ENCODE peak calls at places on chromosomes 11 and 22, in four cellular contexts. E is fibroblast of lung, P is left ventricle myocardium inferior, M is tibial nerve. W is an unnamed sample.

GRCh38 chr22:46894081-46894671 is 131.7 kb downstream of the TBC1D22A start:
- DNase-seq in M (no peak), P (no peak), E (peak), W (peak)

GRCh38 chr22:28950567-28951411 is 67.4 kb downstream of the ZNRF3 start:
- DNase-seq in P (no peak), M (no peak), E (no peak), W (no peak)

GRCh38 chr11:96045622-96046456 is 121.9 kb upstream of the MTMR2 start:
- DNase-seq in P (peak), M (peak), E (peak), W (peak)

GRCh38 chr22:41286639-41287091 is 678 bp upstream of the RANGAP1 start:
- DNase-seq in E (peak), M (peak), P (no peak), W (no peak)

GRCh38 chr11:65719887-65720236 is 736 bp downstream of the RNASEH2C start:
- DNase-seq in P (no peak), E (peak), M (no peak), W (peak)

GRCh38 chr22:17093081-17093480 is 8.3 kb downstream of the IL17RA start:
- DNase-seq in M (no peak), E (no peak), P (no peak), W (no peak)

GRCh38 chr11:126336065-126336464 is 19.4 kb upstream of the ST3GAL4 start:
- DNase-seq in P (no peak), M (no peak), E (no peak), W (no peak)

GRCh38 chr11:123431619-123432018 is 1.6 kb downstream of the GRAMD1B start:
- DNase-seq in E (no peak), P (no peak), M (no peak), W (no peak)

GRCh38 chr11:47394322-47395224 is 13.8 kb upstream of the SLC39A13 start:
- DNase-seq in P (peak), E (no peak), M (no peak), W (peak)

GRCh38 chr11:118650366-118650765 is 29.1 kb downstream of the TREH start:
- DNase-seq in M (no peak), E (no peak), P (no peak), W (no peak)

GRCh38 chr11:119319702-119320592 is 3.0 kb upstream of the MCAM start:
- DNase-seq in P (no peak), E (no peak), M (no peak), W (no peak)

GRCh38 chr11:9525116-9525515 is 48.4 kb upstream of the WEE1 start:
- DNase-seq in E (peak), P (no peak), M (no peak), W (no peak)

GRCh38 chr22:28730146-28730545 is 11.5 kb downstream of the CHEK2 start:
- DNase-seq in P (no peak), M (no peak), E (no peak), W (no peak)

GRCh38 chr11:39745401-39745800 is 1714.1 kb downstream of the LRRC4C start:
- DNase-seq in E (no peak), P (no peak), M (no peak), W (peak)

GRCh38 chr11:120375076-120375475 is 38.9 kb downstream of the ARHGEF12 start:
- DNase-seq in E (no peak), M (no peak), P (no peak), W (no peak)

GRCh38 chr22:42434283-42434682 is 2.1 kb upstream of the NFAM1 start:
- DNase-seq in M (no peak), P (no peak), E (no peak), W (no peak)

GRCh38 chr22:27241430-27242110 is 560.0 kb downstream of the MN1 start:
- DNase-seq in E (no peak), M (no peak), P (peak), W (peak)

GRCh38 chr22:46788426-46789168 is 26.1 kb downstream of the TBC1D22A start:
- DNase-seq in P (no peak), E (no peak), M (no peak), W (no peak)

GRCh38 chr22:29695129-29695926 is 24.5 kb upstream of the CABP7 start:
- DNase-seq in P (no peak), M (no peak), E (no peak), W (no peak)

GRCh38 chr22:49847751-49848689 is 5.6 kb upstream of the ZBED4 start:
- DNase-seq in E (no peak), P (peak), M (no peak), W (no peak)

GRCh38 chr22:45996241-45997076 is 19.5 kb upstream of the WNT7B start:
- DNase-seq in E (no peak), P (peak), M (no peak), W (peak)

GRCh38 chr11:35875063-35875462 is 68.8 kb upstream of the LDLRAD3 start:
- DNase-seq in P (no peak), M (no peak), E (no peak), W (no peak)

GRCh38 chr11:3613998-3614741 is 27.6 kb downstream of the ART5 start:
- DNase-seq in P (no peak), M (no peak), E (no peak), W (no peak)

GRCh38 chr11:96303067-96303466 is 39.9 kb downstream of the MAML2 start:
- DNase-seq in M (no peak), E (peak), P (no peak), W (peak)

GRCh38 chr22:43658823-43659222 is 153.3 kb downstream of the EFCAB6 start:
- DNase-seq in P (no peak), M (no peak), E (no peak), W (no peak)

GRCh38 chr11:96282846-96283245 is 60.1 kb downstream of the MAML2 start:
- DNase-seq in E (no peak), M (no peak), P (no peak), W (no peak)

GRCh38 chr11:3747704-3748103 is 49.6 kb downstream of the NUP98 start:
- DNase-seq in M (no peak), P (no peak), E (peak), W (peak)

GRCh38 chr11:94675788-94676187 is 92.4 kb upstream of the AMOTL1 start:
- DNase-seq in P (no peak), M (no peak), E (no peak), W (no peak)

GRCh38 chr22:19663286-19663815 is 51.0 kb upstream of the SEPTIN5 start:
- DNase-seq in E (peak), P (peak), M (peak), W (peak)

GRCh38 chr22:42688241-42688913 is 32.3 kb downstream of the A4GALT start:
- DNase-seq in E (peak), P (peak), M (peak), W (peak)

GRCh38 chr11:78190871-78191538 is 2.3 kb downstream of the USP35 start:
- DNase-seq in M (no peak), E (no peak), P (no peak), W (no peak)

GRCh38 chr11:34825670-34826383 is 90.4 kb downstream of the APIP start:
- DNase-seq in M (no peak), P (no peak), E (no peak), W (no peak)

GRCh38 chr11:63920870-63921417 is 4.0 kb upstream of the RCOR2 start:
- DNase-seq in E (no peak), P (no peak), M (no peak), W (no peak)

DNA sequence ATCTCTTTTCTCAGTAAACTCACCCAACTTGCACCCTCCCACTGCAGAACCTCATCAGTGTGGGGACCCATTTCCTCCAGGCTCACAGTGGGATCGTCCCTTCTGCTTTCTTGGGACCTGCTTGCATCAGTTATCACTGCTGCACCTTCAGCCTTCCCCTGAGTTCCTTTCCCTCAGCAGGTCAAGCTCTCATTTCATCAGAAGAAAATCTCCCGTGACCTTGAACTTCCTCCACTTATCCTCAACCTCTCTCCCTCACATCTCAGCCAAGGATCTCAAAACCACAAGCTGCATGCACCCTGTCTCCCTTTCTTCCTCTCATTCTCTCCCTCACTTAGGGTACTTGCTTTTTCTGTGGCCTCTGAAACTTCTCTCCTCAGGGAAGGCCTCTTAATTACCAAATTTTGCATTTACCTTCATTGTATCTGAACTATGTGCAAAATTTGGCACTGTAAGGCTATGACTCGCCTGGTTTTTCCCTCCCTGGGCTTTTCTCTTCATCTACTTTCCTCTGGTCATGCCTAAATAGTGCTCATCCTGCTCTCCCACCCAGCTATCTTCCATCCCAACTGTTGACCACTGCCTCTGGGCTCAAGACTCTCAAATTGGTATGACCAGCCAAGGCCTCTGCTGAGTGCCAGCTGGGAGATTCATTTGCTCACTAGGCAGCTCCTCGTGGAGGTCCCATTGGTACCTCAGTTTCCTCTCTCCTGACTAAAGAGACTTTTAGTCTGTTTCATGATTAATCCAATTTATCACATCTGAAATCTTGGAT is 2.7 kb upstream of the RCE1 start:
- DNase-seq in E (no peak), M (no peak), P (no peak), W (peak)
- H3K27ac ChIP-seq in E (no peak), M (no peak), P (no peak), W (no peak)

GRCh38 chr11:74057251-74058151 is 48.6 kb upstream of the UCP3 start:
- DNase-seq in E (peak), P (no peak), M (no peak), W (peak)
- H3K27ac ChIP-seq in E (no peak), P (no peak), M (no peak), W (peak)

GRCh38 chr11:2204361-2205213 is 33.0 kb upstream of the TH start:
- DNase-seq in E (no peak), M (no peak), P (peak), W (no peak)

GRCh38 chr11:2203440-2204259 is 32.0 kb upstream of the TH start:
- DNase-seq in P (peak), E (no peak), M (no peak), W (no peak)

GRCh38 chr11:2202071-2202899 is 30.7 kb upstream of the TH start:
- DNase-seq in E (no peak), M (no peak), P (peak), W (no peak)

GRCh38 chr11:2201542-2201941 is 29.9 kb upstream of the TH start:
- DNase-seq in E (no peak), P (peak), M (no peak), W (no peak)

GRCh38 chr11:2202900-2203439 is 31.4 kb upstream of the TH start:
- DNase-seq in P (peak), M (no peak), E (no peak), W (no peak)
- H3K27ac ChIP-seq in P (no peak), M (no peak), E (no peak), W (no peak)

GRCh38 chr11:6612816-6613136 is 760 bp upstream of the TAF10 start:
- DNase-seq in M (peak), P (no peak), E (no peak), W (no peak)

GRCh38 chr11:6615046-6615445 is 3.0 kb upstream of the TAF10 start:
- DNase-seq in M (no peak), P (no peak), E (no peak), W (no peak)

GRCh38 chr11:6613496-6613895 is 1.5 kb upstream of the TAF10 start:
- DNase-seq in E (no peak), M (no peak), P (no peak), W (no peak)

GRCh38 chr11:6615882-6616585 is 3.2 kb downstream of the TPP1 start:
- DNase-seq in P (no peak), M (no peak), E (no peak), W (peak)

GRCh38 chr11:6614446-6614845 is 2.4 kb upstream of the TAF10 start:
- DNase-seq in M (no peak), E (no peak), P (no peak), W (no peak)
- H3K27ac ChIP-seq in M (no peak), E (no peak), P (no peak), W (no peak)

DNA sequence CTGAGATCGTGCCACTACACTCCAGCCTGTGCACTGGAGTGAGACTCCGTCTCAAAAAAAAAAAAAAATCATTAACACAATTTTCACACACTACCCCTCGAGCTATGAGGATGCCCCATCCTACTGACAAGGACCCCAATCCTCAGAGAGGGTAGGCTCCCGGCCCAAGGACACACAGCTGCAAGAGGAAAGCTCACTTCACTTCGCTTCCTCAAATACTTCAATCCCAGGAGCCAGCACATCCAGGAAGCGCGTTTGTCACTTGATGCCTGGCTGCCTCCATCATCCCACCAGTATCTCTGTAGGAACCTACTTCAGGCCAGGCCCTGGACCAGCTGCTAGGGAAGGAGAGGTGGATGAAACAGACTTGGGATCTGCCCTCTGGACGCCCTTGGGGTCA is 144.0 kb downstream of the CRYBB2 start:
- DNase-seq in M (no peak), P (no peak), E (no peak), W (no peak)
- H3K27ac ChIP-seq in M (no peak), P (no peak), E (no peak), W (no peak)

W was measured in mesenchymal stem cell.